ENCODE peak calls at places on chromosome 13, in eight cellular contexts. C is brain microvascular endothelial cell, P is A549, H is ovary, Q is fibroblast of pulmonary artery, U is IMR-90, F is upper lobe of right lung, Y is AG04450. I is an unnamed sample.

GRCh38 chr13:93290503-93290902 is 63.9 kb downstream of the GPC6 start:
- DNase-seq in C (no peak), P (no peak), H (no peak), Q (peak; percentile 18), U (peak; percentile 46), F (no peak), Y (no peak), I (no peak)

GRCh38 chr13:20128459-20128927 is 32.4 kb downstream of the GJA3 start:
- DNase-seq in C (no peak), P (no peak), H (peak; percentile 31), Q (no peak), U (no peak), F (peak; percentile 76), Y (no peak), I (no peak)

GRCh38 chr13:51218691-51219090 is 3.5 kb upstream of the FAM124A start:
- DNase-seq in C (no peak), P (no peak), H (no peak), Q (no peak), U (no peak), F (no peak), Y (no peak), I (no peak)

GRCh38 chr13:75760182-75760981 is 124.3 kb downstream of the LMO7 start:
- DNase-seq in C (no peak), P (peak; percentile 75), H (no peak), Q (no peak), U (peak; percentile 33), F (no peak), Y (no peak), I (no peak)

GRCh38 chr13:26558074-26558805 is 757 bp downstream of the WASF3 start:
- DNase-seq in C (no peak), P (no peak), H (peak; percentile 58), Q (peak; percentile 13), U (peak; percentile 13), F (no peak), Y (no peak), I (no peak)

GRCh38 chr13:73865027-73865426 is 269.2 kb downstream of the KLF12 start:
- DNase-seq in C (no peak), P (no peak), H (no peak), Q (peak; percentile 29), U (no peak), F (no peak), Y (no peak), I (no peak)

GRCh38 chr13:32446220-32446619 is 18.3 kb upstream of the N4BP2L1 start:
- DNase-seq in C (no peak), P (no peak), H (no peak), Q (no peak), U (no peak), F (no peak), Y (no peak), I (no peak)

GRCh38 chr13:45799451-45799850 is 52.1 kb downstream of the SIAH3 start:
- DNase-seq in C (no peak), P (no peak), H (no peak), Q (no peak), U (no peak), F (no peak), Y (no peak), I (no peak)

GRCh38 chr13:114146629-114147028 is 14.2 kb upstream of the RASA3 start:
- DNase-seq in C (no peak), P (no peak), H (no peak), Q (no peak), U (no peak), F (peak; percentile 54), Y (no peak), I (no peak)

GRCh38 chr13:28819748-28820098 is 416 bp upstream of the MTUS2 start:
- DNase-seq in C (no peak), P (peak; percentile 41), H (peak; percentile 25), Q (peak; percentile 45), U (peak; percentile 32), F (peak; percentile 77), Y (no peak), I (no peak)
- TF ChIP-seq CTCF in C (peak; percentile 43), P (peak; percentile 57), H (no peak), Q (no peak), U (peak; percentile 44), F (no peak), Y (no peak), I (no peak)

GRCh38 chr13:107675847-107676550 is 539.3 kb downstream of the LIG4 start:
- DNase-seq in C (no peak), P (no peak), H (no peak), Q (no peak), U (no peak), F (no peak), Y (no peak), I (no peak)

GRCh38 chr13:107685876-107686275 is 529.5 kb downstream of the LIG4 start:
- DNase-seq in C (no peak), P (no peak), H (no peak), Q (no peak), U (no peak), F (no peak), Y (no peak), I (no peak)

GRCh38 chr13:107678075-107678689 is 537.2 kb downstream of the LIG4 start:
- DNase-seq in C (no peak), P (no peak), H (no peak), Q (no peak), U (peak; percentile 53), F (no peak), Y (peak; percentile 4), I (no peak)

GRCh38 chr13:107681611-107682010 is 533.7 kb downstream of the LIG4 start:
- DNase-seq in C (no peak), P (no peak), H (no peak), Q (no peak), U (no peak), F (no peak), Y (no peak), I (no peak)

GRCh38 chr13:107680115-107680514 is 535.2 kb downstream of the LIG4 start:
- DNase-seq in C (no peak), P (no peak), H (no peak), Q (no peak), U (peak; percentile 28), F (no peak), Y (no peak), I (no peak)
- TF ChIP-seq CTCF in C (peak; percentile 26), P (no peak), H (no peak), Q (no peak), U (no peak), F (no peak), Y (peak; percentile 26), I (peak; percentile 27)

GRCh38 chr13:38685974-38686571 is 804 bp upstream of the FREM2 start:
- DNase-seq in C (no peak), P (peak; percentile 4), H (no peak), Q (peak; percentile 13), U (no peak), F (no peak), Y (no peak), I (no peak)
- TF ChIP-seq CTCF in C (peak; percentile 41), P (no peak), H (no peak), Q (peak; percentile 14), U (no peak), F (peak; percentile 30), Y (no peak), I (peak; percentile 54)

GRCh38 chr13:98794498-98794897 is 42.0 kb upstream of the SLC15A1 start:
- DNase-seq in C (no peak), P (no peak), H (no peak), Q (no peak), U (no peak), F (no peak), Y (no peak), I (no peak)
- TF ChIP-seq CTCF in C (peak; percentile 17), P (no peak), H (no peak), Q (no peak), U (no peak), F (no peak), Y (no peak), I (no peak)

GRCh38 chr13:38530492-38530891 is 156.4 kb upstream of the FREM2 start:
- DNase-seq in C (no peak), P (no peak), H (no peak), Q (peak; percentile 53), U (peak; percentile 1), F (no peak), Y (no peak), I (no peak)
- TF ChIP-seq CTCF in C (peak; percentile 18), P (peak; percentile 31), H (no peak), Q (peak; percentile 39), U (peak; percentile 32), F (peak; percentile 27), Y (no peak), I (peak; percentile 27)

GRCh38 chr13:43963726-43964125 is 84.0 kb downstream of the LACC1 start:
- DNase-seq in C (no peak), P (peak; percentile 19), H (no peak), Q (no peak), U (no peak), F (no peak), Y (no peak), I (no peak)
- TF ChIP-seq CTCF in C (peak; percentile 32), P (no peak), H (no peak), Q (no peak), U (no peak), F (no peak), Y (no peak), I (no peak)

I was measured in kidney epithelial cell.